ENCODE peak calls at places on chromosomes 3 and 15, in nine cellular contexts. Z is GM12864; T is stromal cell of bone marrow; L is Daoy; K is EL; Y is stimulated activated CD4-positive, alpha-beta T cell treated with anti-CD3 and anti-CD28 coated beads, Interleukin-2, amount 100 ng/mL, for 48 hours; R is stimulated activated CD8-positive, alpha-beta memory T cell treated with anti-CD3 and anti-CD28 coated beads, Interleukin-12 subunit alpha, Interleukin-12 subunit beta, amount 100 ng/mL, for 1 hour; Q is anterior cingulate cortex; U is fibroblast of the aortic adventitia. W is an unnamed sample.

GRCh38 chr3:95813261-95813660 is 1001.1 kb upstream of the EPHA6 start:
- DNase-seq in T (no peak), R (no peak), K (no peak), Y (no peak), L (no peak), Q (no peak), Z (no peak), U (peak), W (no peak)

GRCh38 chr15:68432665-68433064 is 702 bp upstream of the ITGA11 start:
- DNase-seq in T (no peak), Z (no peak), Y (no peak), R (no peak), L (no peak), Q (no peak), K (no peak), U (no peak), W (no peak)

GRCh38 chr3:189683576-189684255 is 52.5 kb downstream of the TP63 start:
- DNase-seq in Y (no peak), Z (no peak), Q (no peak), T (no peak), L (no peak), U (no peak), K (no peak), R (no peak), W (no peak)

GRCh38 chr3:183158552-183159006 is 4.0 kb downstream of the LAMP3 start:
- DNase-seq in R (no peak), Q (no peak), L (peak), T (no peak), K (peak), Y (peak), U (no peak), Z (peak), W (no peak)

GRCh38 chr15:91655891-91656290 is 197.6 kb upstream of the SLCO3A1 start:
- DNase-seq in L (no peak), U (no peak), K (no peak), Q (no peak), Z (no peak), T (no peak), Y (no peak), R (no peak), W (no peak)

GRCh38 chr3:74651885-74652284 is 37.4 kb upstream of the CNTN3 start:
- DNase-seq in L (no peak), Z (no peak), K (no peak), Y (no peak), R (no peak), U (no peak), Q (no peak), T (no peak), W (no peak)

GRCh38 chr15:68230157-68231100 is 901 bp upstream of the CLN6 start:
- DNase-seq in L (peak), U (no peak), Z (no peak), K (peak), Q (no peak), Y (no peak), R (no peak), T (no peak), W (no peak)

GRCh38 chr3:16548721-16549120 is 35.2 kb upstream of the RFTN1 start:
- DNase-seq in L (peak), U (peak), K (peak), Z (no peak), Y (no peak), T (peak), Q (no peak), R (no peak), W (no peak)

GRCh38 chr3:196159952-196160804 is 51.0 kb downstream of the ZDHHC19 start:
- DNase-seq in Q (no peak), T (peak), U (peak), K (peak), L (peak), Z (peak), R (no peak), Y (peak), W (no peak)

GRCh38 chr3:100245932-100246331 is 14.9 kb upstream of the TBC1D23 start:
- DNase-seq in Z (no peak), K (peak), R (no peak), U (peak), Y (no peak), L (no peak), T (no peak), Q (no peak), W (no peak)

GRCh38 chr3:107574650-107575049 is 51.9 kb downstream of the BBX start:
- DNase-seq in Q (no peak), T (peak), U (peak), L (no peak), Y (no peak), K (peak), Z (no peak), R (no peak), W (no peak)

GRCh38 chr3:11005686-11006256 is 13.2 kb downstream of the SLC6A1 start:
- DNase-seq in Z (no peak), T (no peak), U (no peak), Y (no peak), R (no peak), L (no peak), Q (no peak), K (no peak), W (no peak)

GRCh38 chr3:57130426-57131209 is 34.5 kb downstream of the IL17RD start:
- DNase-seq in R (no peak), Y (no peak), Q (no peak), U (peak), L (no peak), T (no peak), K (no peak), Z (no peak), W (peak)

GRCh38 chr3:142853270-142854163 is 35.4 kb downstream of the PCOLCE2 start:
- DNase-seq in Q (no peak), T (no peak), K (peak), U (peak), L (peak), Z (no peak), Y (no peak), R (no peak), W (no peak)

GRCh38 chr3:49269443-49269842 is 7.6 kb downstream of the C3orf62 start:
- DNase-seq in U (no peak), Q (no peak), R (no peak), K (no peak), T (no peak), Y (no peak), L (no peak), Z (no peak), W (no peak)

GRCh38 chr15:75712668-75713337 is at the start of gene CSPG4:
- DNase-seq in L (peak), R (no peak), K (peak), Q (no peak), T (peak), U (peak), Y (no peak), Z (no peak), W (no peak)

GRCh38 chr3:32432711-32433530 is 41.3 kb downstream of the CMTM7 start:
- DNase-seq in Y (no peak), K (no peak), T (peak), L (no peak), R (no peak), U (peak), Z (no peak), Q (no peak), W (no peak)